ENCODE peak calls at places on chromosome 19, in seven cellular contexts. One of them, this sample, is unnamed.

GRCh38 chr19:16952046-16952445 is 63.2 kb downstream of the F2RL3 start:
- DNase-seq in stimulated activated CD4-positive, alpha-beta T cell treated with anti-CD3 and anti-CD28 coated beads, Interleukin-4, amount 100 ng/mL, for 48 hours: no peak
- DNase-seq in H9: no peak
- DNase-seq in Calu3: no peak
- DNase-seq in Caco-2: no peak
- DNase-seq in SW 1271: no peak
- DNase-seq in CD14-positive monocyte: no peak
- DNase-seq in this sample: no peak

GRCh38 chr19:30854661-30855060 is 482.5 kb downstream of the ZNF536 start:
- DNase-seq in CD14-positive monocyte: no peak
- DNase-seq in stimulated activated CD4-positive, alpha-beta T cell treated with anti-CD3 and anti-CD28 coated beads, Interleukin-4, amount 100 ng/mL, for 48 hours: no peak
- DNase-seq in H9: no peak
- DNase-seq in Caco-2: no peak
- DNase-seq in SW 1271: no peak
- DNase-seq in Calu3: no peak
- DNase-seq in this sample: no peak

GRCh38 chr19:56692496-56692895 is 20.9 kb upstream of the ZNF835 start:
- DNase-seq in CD14-positive monocyte: no peak
- DNase-seq in Caco-2: no peak
- DNase-seq in Calu3: no peak
- DNase-seq in stimulated activated CD4-positive, alpha-beta T cell treated with anti-CD3 and anti-CD28 coated beads, Interleukin-4, amount 100 ng/mL, for 48 hours: no peak
- DNase-seq in SW 1271: no peak
- DNase-seq in H9: no peak
- DNase-seq in this sample: no peak

GRCh38 chr19:40803857-40804782 is 5.1 kb downstream of the EGLN2 start:
- DNase-seq in H9: peak
- DNase-seq in stimulated activated CD4-positive, alpha-beta T cell treated with anti-CD3 and anti-CD28 coated beads, Interleukin-4, amount 100 ng/mL, for 48 hours: no peak
- DNase-seq in Calu3: no peak
- DNase-seq in SW 1271: no peak
- DNase-seq in CD14-positive monocyte: no peak
- DNase-seq in Caco-2: no peak
- DNase-seq in this sample: peak

GRCh38 chr19:5005096-5005495 is 36.2 kb downstream of the KDM4B start:
- DNase-seq in SW 1271: no peak
- DNase-seq in H9: no peak
- DNase-seq in stimulated activated CD4-positive, alpha-beta T cell treated with anti-CD3 and anti-CD28 coated beads, Interleukin-4, amount 100 ng/mL, for 48 hours: no peak
- DNase-seq in Calu3: no peak
- DNase-seq in CD14-positive monocyte: no peak
- DNase-seq in Caco-2: no peak
- DNase-seq in this sample: no peak

GRCh38 chr19:38632476-38633213 is 13.7 kb downstream of the EIF3K start:
- DNase-seq in Caco-2: no peak
- DNase-seq in stimulated activated CD4-positive, alpha-beta T cell treated with anti-CD3 and anti-CD28 coated beads, Interleukin-4, amount 100 ng/mL, for 48 hours: no peak
- DNase-seq in SW 1271: no peak
- DNase-seq in CD14-positive monocyte: no peak
- DNase-seq in Calu3: no peak
- DNase-seq in H9: no peak
- DNase-seq in this sample: no peak

GRCh38 chr19:47707135-47707925 is 5.9 kb upstream of the EHD2 start:
- DNase-seq in H9: peak
- DNase-seq in Calu3: peak
- DNase-seq in Caco-2: peak
- DNase-seq in stimulated activated CD4-positive, alpha-beta T cell treated with anti-CD3 and anti-CD28 coated beads, Interleukin-4, amount 100 ng/mL, for 48 hours: peak
- DNase-seq in CD14-positive monocyte: peak
- DNase-seq in SW 1271: no peak
- DNase-seq in this sample: peak

GRCh38 chr19:39074205-39074692 is 9.9 kb upstream of the ACP7 start:
- DNase-seq in SW 1271: no peak
- DNase-seq in CD14-positive monocyte: no peak
- DNase-seq in stimulated activated CD4-positive, alpha-beta T cell treated with anti-CD3 and anti-CD28 coated beads, Interleukin-4, amount 100 ng/mL, for 48 hours: no peak
- DNase-seq in H9: no peak
- DNase-seq in Calu3: no peak
- DNase-seq in Caco-2: no peak
- DNase-seq in this sample: no peak

GRCh38 chr19:29277107-29277506 is 64.2 kb upstream of the UQCRFS1 start:
- DNase-seq in SW 1271: no peak
- DNase-seq in Caco-2: peak
- DNase-seq in Calu3: peak
- DNase-seq in H9: peak
- DNase-seq in CD14-positive monocyte: no peak
- DNase-seq in stimulated activated CD4-positive, alpha-beta T cell treated with anti-CD3 and anti-CD28 coated beads, Interleukin-4, amount 100 ng/mL, for 48 hours: peak
- DNase-seq in this sample: no peak

GRCh38 chr19:19259741-19260140 is 13.4 kb downstream of the TM6SF2 start:
- DNase-seq in stimulated activated CD4-positive, alpha-beta T cell treated with anti-CD3 and anti-CD28 coated beads, Interleukin-4, amount 100 ng/mL, for 48 hours: no peak
- DNase-seq in Caco-2: no peak
- DNase-seq in CD14-positive monocyte: no peak
- DNase-seq in Calu3: no peak
- DNase-seq in SW 1271: no peak
- DNase-seq in H9: peak
- DNase-seq in this sample: peak

GRCh38 chr19:48390188-48391099 is 907 bp downstream of the KDELR1 start:
- DNase-seq in CD14-positive monocyte: peak
- DNase-seq in SW 1271: no peak
- DNase-seq in stimulated activated CD4-positive, alpha-beta T cell treated with anti-CD3 and anti-CD28 coated beads, Interleukin-4, amount 100 ng/mL, for 48 hours: peak
- DNase-seq in H9: peak
- DNase-seq in Calu3: peak
- DNase-seq in Caco-2: peak
- DNase-seq in this sample: peak

GRCh38 chr19:45423033-45423588 is 606 bp downstream of the ERCC1 start:
- DNase-seq in Caco-2: no peak
- DNase-seq in stimulated activated CD4-positive, alpha-beta T cell treated with anti-CD3 and anti-CD28 coated beads, Interleukin-4, amount 100 ng/mL, for 48 hours: peak
- DNase-seq in H9: no peak
- DNase-seq in SW 1271: no peak
- DNase-seq in CD14-positive monocyte: no peak
- DNase-seq in Calu3: no peak
- DNase-seq in this sample: no peak

This sample was measured in HepG2.